ENCODE peak calls at places on chromosomes 1 and 21, in ten cellular contexts. T is gastrocnemius medialis, W is keratinocyte, N is esophagus squamous epithelium, X is neuronal stem cell, R is IMR-90, D is dorsolateral prefrontal cortex, O is PC-9, G is AG04450, U is vagina. Z is an unnamed sample.

GRCh38 chr1:206798384-206798996 is 26.2 kb upstream of the IL10 start:
- DNase-seq in T (no peak), X (no peak), N (no peak), R (no peak), D (no peak), O (peak; percentile 3), G (no peak), W (no peak), U (no peak), Z (no peak)

GRCh38 chr21:32813265-32813903 is 41.8 kb upstream of the PAXBP1 start:
- DNase-seq in W (no peak), R (no peak), N (no peak), O (no peak), T (no peak), U (no peak), D (no peak), G (no peak), X (peak; percentile 18), Z (no peak)

GRCh38 chr1:192601145-192602048 is 25.8 kb downstream of the RGS1 start:
- DNase-seq in N (no peak), R (peak; percentile 51), T (no peak), O (no peak), U (no peak), X (no peak), W (no peak), G (no peak), D (no peak), Z (no peak)

GRCh38 chr1:105137543-105138444 is 1388.1 kb downstream of the AMY1C start:
- DNase-seq in U (no peak), R (no peak), O (peak; percentile 46), N (no peak), G (no peak), D (no peak), W (no peak), T (no peak), X (peak; percentile 29), Z (no peak)

GRCh38 chr1:167815650-167816049 is 93.9 kb downstream of the MPZL1 start:
- DNase-seq in U (no peak), T (no peak), N (no peak), W (no peak), X (no peak), D (no peak), O (no peak), R (no peak), G (no peak), Z (no peak)

GRCh38 chr1:115138973-115139372 is 49.7 kb upstream of the TSPAN2 start:
- DNase-seq in D (peak; percentile 73), W (peak; percentile 66), U (peak; percentile 92), G (peak; percentile 84), N (peak; percentile 16), O (peak; percentile 89), X (peak; percentile 81), R (peak; percentile 94), T (peak; percentile 79), Z (peak; percentile 60)

GRCh38 chr1:55233149-55233777 is 18.1 kb upstream of the USP24 start:
- DNase-seq in W (no peak), N (no peak), U (no peak), T (no peak), R (peak; percentile 32), G (no peak), D (no peak), O (peak; percentile 46), X (no peak), Z (no peak)

GRCh38 chr1:51385776-51386175 is 55.4 kb upstream of the TTC39A start:
- DNase-seq in X (no peak), G (no peak), O (no peak), U (no peak), T (no peak), R (no peak), W (no peak), N (no peak), D (no peak), Z (no peak)

GRCh38 chr1:76998582-76999189 is 131.4 kb downstream of the ST6GALNAC5 start:
- DNase-seq in D (no peak), N (no peak), O (peak; percentile 97), X (no peak), U (no peak), R (peak; percentile 62), G (peak; percentile 8), T (no peak), W (peak; percentile 64), Z (peak; percentile 84)

GRCh38 chr1:67230539-67230938 is 64.3 kb downstream of the IL23R start:
- DNase-seq in N (no peak), D (no peak), G (no peak), R (no peak), U (no peak), X (no peak), T (no peak), O (peak; percentile 84), W (peak; percentile 23), Z (peak; percentile 74)

GRCh38 chr1:21508580-21509350 is 458 bp upstream of the ALPL start:
- DNase-seq in U (no peak), W (no peak), N (no peak), O (no peak), T (no peak), R (peak; percentile 31), X (peak; percentile 85), D (peak; percentile 34), G (no peak), Z (no peak)

GRCh38 chr1:31669786-31670582 is 25.3 kb upstream of the PEF1 start:
- DNase-seq in W (peak; percentile 78), D (peak; percentile 68), T (peak; percentile 64), O (peak; percentile 96), R (peak; percentile 20), G (no peak), U (no peak), X (no peak), N (no peak), Z (peak; percentile 78)

GRCh38 chr1:205584732-205585131 is 47.1 kb downstream of the ELK4 start:
- DNase-seq in G (no peak), O (no peak), N (no peak), R (no peak), X (no peak), W (no peak), U (peak; percentile 54), D (no peak), T (no peak), Z (no peak)

GRCh38 chr1:234781241-234782056 is 171.5 kb upstream of the IRF2BP2 start:
- DNase-seq in N (no peak), R (peak; percentile 12), W (no peak), D (no peak), G (no peak), X (no peak), U (no peak), O (no peak), T (no peak), Z (no peak)

GRCh38 chr21:34348890-34349519 is 14.8 kb upstream of the KCNE2 start:
- DNase-seq in D (no peak), R (no peak), X (no peak), G (no peak), W (no peak), U (no peak), T (no peak), N (no peak), O (no peak), Z (no peak)

GRCh38 chr1:115432061-115432460 is 94.0 kb upstream of the NGF start:
- DNase-seq in D (no peak), U (no peak), W (no peak), X (no peak), T (no peak), O (peak; percentile 60), R (peak; percentile 71), N (no peak), G (no peak), Z (no peak)

DNA sequence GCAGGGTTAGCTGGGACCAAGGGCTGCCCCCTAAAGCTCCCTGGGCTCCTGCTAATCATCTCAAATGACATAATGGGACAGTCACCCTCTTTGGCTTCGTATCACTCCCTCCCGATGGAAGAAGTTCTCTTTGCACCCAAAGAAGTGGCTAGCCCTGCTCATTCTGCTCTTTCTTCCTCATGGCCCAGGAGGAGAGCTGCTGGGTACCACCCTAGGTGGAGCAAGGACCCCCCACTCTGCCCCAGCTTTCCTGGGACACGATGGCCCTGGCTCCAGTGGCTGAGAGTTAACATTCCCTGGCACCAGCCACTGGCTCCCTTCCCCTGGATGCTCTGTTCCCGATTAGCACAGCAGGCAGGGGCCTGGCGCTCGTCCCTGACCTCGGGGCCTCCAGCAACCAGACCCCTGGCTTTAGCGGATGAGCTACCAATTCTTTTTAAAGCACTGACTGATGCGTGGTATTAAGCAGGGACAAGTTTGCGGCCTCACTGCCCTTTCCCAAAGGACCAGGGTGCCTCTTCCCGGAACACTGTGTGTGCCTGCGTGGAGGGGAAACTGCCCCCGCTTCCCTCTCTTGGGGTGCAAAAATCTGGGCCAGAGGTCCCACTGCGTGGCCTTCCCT is 1.2 kb downstream of the MYOM3 start:
- DNase-seq in G (no peak), O (no peak), R (no peak), U (no peak), X (no peak), T (peak; percentile 73), N (no peak), D (no peak), W (no peak), Z (no peak)
- H3K27ac ChIP-seq in G (no peak overlapping the region), O (no peak overlapping the region), R (no peak overlapping the region), U (peak overlapping the region; percentile 41), X (no peak overlapping the region), T (peak overlapping the region; percentile 97), N (peak overlapping the region; percentile 36), D (no peak overlapping the region), W (peak overlapping the region; percentile 46), Z (peak overlapping the region; percentile 77)

GRCh38 chr1:185856482-185856881 is 122.3 kb downstream of the HMCN1 start:
- DNase-seq in X (no peak), R (no peak), U (no peak), T (no peak), D (no peak), G (no peak), N (no peak), W (no peak), O (no peak), Z (no peak)
- H3K27ac ChIP-seq in X (no peak overlapping the region), R (no peak overlapping the region), U (peak overlapping the region; percentile 40), T (no peak overlapping the region), D (no peak overlapping the region), G (no peak overlapping the region), N (no peak overlapping the region), W (no peak overlapping the region), O (no peak overlapping the region), Z (no peak overlapping the region)

GRCh38 chr1:200727257-200727656 is 11.4 kb upstream of the CAMSAP2 start:
- DNase-seq in N (no peak), O (no peak), X (no peak), T (no peak), W (no peak), U (no peak), R (no peak), D (no peak), G (no peak), Z (no peak)

GRCh38 chr1:200729863-200730262 is 8.8 kb upstream of the CAMSAP2 start:
- DNase-seq in R (no peak), G (no peak), W (no peak), O (no peak), X (no peak), T (no peak), U (no peak), N (no peak), D (no peak), Z (no peak)

GRCh38 chr1:200724064-200724463 is 14.6 kb upstream of the CAMSAP2 start:
- DNase-seq in X (no peak), G (no peak), T (no peak), R (peak; percentile 27), D (no peak), N (no peak), U (no peak), W (no peak), O (no peak), Z (peak; percentile 41)
- H3K27ac ChIP-seq in X (no peak overlapping the region), G (no peak overlapping the region), T (no peak overlapping the region), R (no peak overlapping the region), D (no peak overlapping the region), N (no peak overlapping the region), U (no peak overlapping the region), W (no peak overlapping the region), O (no peak overlapping the region), Z (peak overlapping the region; percentile 20)

GRCh38 chr1:200363200-200363933 is 46.5 kb downstream of the ZNF281 start:
- DNase-seq in T (no peak), X (no peak), O (peak; percentile 67), N (no peak), G (no peak), D (no peak), W (no peak), R (no peak), U (no peak), Z (no peak)
- H3K27ac ChIP-seq in T (no peak overlapping the region), X (peak overlapping the region; percentile 48), O (peak overlapping the region; percentile 86), N (no peak overlapping the region), G (no peak overlapping the region), D (peak overlapping the region; percentile 66), W (no peak overlapping the region), R (no peak overlapping the region), U (no peak overlapping the region), Z (no peak overlapping the region)

Z was measured in epithelial cell of prostate.